ENCODE peak calls at places on chromosomes 5 and 9, in nine cellular contexts. One of them, this sample, is unnamed.

GRCh38 chr9:137221477-137222111 is 446 bp downstream of the RNF208 start:
- DNase-seq in brain microvascular endothelial cell: no peak
- DNase-seq in effector memory CD4-positive, alpha-beta T cell: no peak
- DNase-seq in SK-N-MC: no peak
- DNase-seq in GM23248: no peak
- DNase-seq in HL-60: no peak
- DNase-seq in epithelial cell of esophagus: no peak
- DNase-seq in heart right ventricle: no peak
- DNase-seq in AG09309: no peak
- DNase-seq in this sample: no peak

GRCh38 chr9:136304981-136305380 is 1.1 kb upstream of the CCDC187 start:
- DNase-seq in brain microvascular endothelial cell: no peak
- DNase-seq in effector memory CD4-positive, alpha-beta T cell: no peak
- DNase-seq in SK-N-MC: no peak
- DNase-seq in GM23248: no peak
- DNase-seq in HL-60: no peak
- DNase-seq in epithelial cell of esophagus: no peak
- DNase-seq in heart right ventricle: no peak
- DNase-seq in AG09309: no peak
- DNase-seq in this sample: no peak

GRCh38 chr9:5714501-5715401 is 85.8 kb downstream of the RIC1 start:
- DNase-seq in brain microvascular endothelial cell: peak
- DNase-seq in effector memory CD4-positive, alpha-beta T cell: no peak
- DNase-seq in SK-N-MC: no peak
- DNase-seq in GM23248: peak
- DNase-seq in HL-60: no peak
- DNase-seq in epithelial cell of esophagus: peak
- DNase-seq in heart right ventricle: no peak
- DNase-seq in AG09309: no peak
- DNase-seq in this sample: no peak

GRCh38 chr9:98565152-98566135 is 143.3 kb downstream of the GABBR2 start:
- DNase-seq in brain microvascular endothelial cell: no peak
- DNase-seq in effector memory CD4-positive, alpha-beta T cell: no peak
- DNase-seq in SK-N-MC: no peak
- DNase-seq in GM23248: no peak
- DNase-seq in HL-60: no peak
- DNase-seq in epithelial cell of esophagus: no peak
- DNase-seq in heart right ventricle: no peak
- DNase-seq in AG09309: no peak
- DNase-seq in this sample: no peak

GRCh38 chr5:136356747-136357469 is 8.4 kb downstream of the TRPC7 start:
- DNase-seq in brain microvascular endothelial cell: no peak
- DNase-seq in effector memory CD4-positive, alpha-beta T cell: no peak
- DNase-seq in SK-N-MC: no peak
- DNase-seq in GM23248: no peak
- DNase-seq in HL-60: no peak
- DNase-seq in epithelial cell of esophagus: no peak
- DNase-seq in heart right ventricle: no peak
- DNase-seq in AG09309: no peak
- DNase-seq in this sample: no peak

GRCh38 chr5:135356522-135357318 is 42.3 kb downstream of the MACROH2A1 start:
- DNase-seq in brain microvascular endothelial cell: peak
- DNase-seq in effector memory CD4-positive, alpha-beta T cell: no peak
- DNase-seq in SK-N-MC: no peak
- DNase-seq in GM23248: peak
- DNase-seq in HL-60: no peak
- DNase-seq in epithelial cell of esophagus: no peak
- DNase-seq in heart right ventricle: peak
- DNase-seq in AG09309: no peak
- DNase-seq in this sample: peak

GRCh38 chr9:12719431-12719830 is 26.2 kb downstream of the TYRP1 start:
- DNase-seq in brain microvascular endothelial cell: no peak
- DNase-seq in effector memory CD4-positive, alpha-beta T cell: no peak
- DNase-seq in SK-N-MC: no peak
- DNase-seq in GM23248: peak
- DNase-seq in HL-60: no peak
- DNase-seq in epithelial cell of esophagus: peak
- DNase-seq in heart right ventricle: no peak
- DNase-seq in AG09309: peak
- DNase-seq in this sample: no peak

GRCh38 chr5:116388564-116389258 is 185.9 kb downstream of the SEMA6A start:
- DNase-seq in brain microvascular endothelial cell: no peak
- DNase-seq in effector memory CD4-positive, alpha-beta T cell: no peak
- DNase-seq in SK-N-MC: no peak
- DNase-seq in GM23248: no peak
- DNase-seq in HL-60: no peak
- DNase-seq in epithelial cell of esophagus: no peak
- DNase-seq in heart right ventricle: no peak
- DNase-seq in AG09309: no peak
- DNase-seq in this sample: no peak

GRCh38 chr5:175657593-175658271 is at the start of gene HRH2:
- DNase-seq in brain microvascular endothelial cell: peak
- DNase-seq in effector memory CD4-positive, alpha-beta T cell: no peak
- DNase-seq in SK-N-MC: no peak
- DNase-seq in GM23248: no peak
- DNase-seq in HL-60: peak
- DNase-seq in epithelial cell of esophagus: no peak
- DNase-seq in heart right ventricle: peak
- DNase-seq in AG09309: no peak
- DNase-seq in this sample: no peak

GRCh38 chr5:73370620-73371583 is 77.7 kb downstream of the FOXD1 start:
- DNase-seq in brain microvascular endothelial cell: peak
- DNase-seq in effector memory CD4-positive, alpha-beta T cell: no peak
- DNase-seq in SK-N-MC: no peak
- DNase-seq in GM23248: peak
- DNase-seq in HL-60: no peak
- DNase-seq in epithelial cell of esophagus: peak
- DNase-seq in heart right ventricle: no peak
- DNase-seq in AG09309: no peak
- DNase-seq in this sample: peak

GRCh38 chr9:98191615-98192502 is 578 bp downstream of the CORO2A start:
- DNase-seq in brain microvascular endothelial cell: no peak
- DNase-seq in effector memory CD4-positive, alpha-beta T cell: peak
- DNase-seq in SK-N-MC: no peak
- DNase-seq in GM23248: peak
- DNase-seq in HL-60: peak
- DNase-seq in epithelial cell of esophagus: peak
- DNase-seq in heart right ventricle: peak
- DNase-seq in AG09309: no peak
- DNase-seq in this sample: no peak

GRCh38 chr5:101018299-101018698 is 115.2 kb upstream of the ST8SIA4 start:
- DNase-seq in brain microvascular endothelial cell: no peak
- DNase-seq in effector memory CD4-positive, alpha-beta T cell: no peak
- DNase-seq in SK-N-MC: no peak
- DNase-seq in GM23248: no peak
- DNase-seq in HL-60: no peak
- DNase-seq in epithelial cell of esophagus: no peak
- DNase-seq in heart right ventricle: no peak
- DNase-seq in AG09309: no peak
- DNase-seq in this sample: no peak

DNA sequence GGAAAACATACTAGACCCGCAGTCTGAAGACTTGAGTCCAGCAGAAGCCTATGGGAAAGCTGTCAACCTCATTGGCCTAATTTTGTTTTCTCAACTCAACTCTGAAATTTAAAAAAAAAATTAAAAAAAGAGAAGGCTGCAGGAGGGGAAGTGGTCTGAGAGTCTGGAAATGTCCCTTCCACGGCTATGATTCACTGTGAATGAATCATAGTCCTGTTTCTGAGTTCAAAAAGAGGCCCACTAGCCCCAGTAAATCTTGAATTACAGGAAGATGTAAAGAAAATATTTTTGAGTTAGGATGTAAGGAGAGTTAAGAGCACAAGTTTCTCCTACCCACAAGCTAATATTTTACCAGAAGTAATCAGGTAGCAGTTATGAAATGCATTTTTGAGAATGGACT is 565.5 kb upstream of the DMAC1 start:
- DNase-seq in brain microvascular endothelial cell: peak
- DNase-seq in effector memory CD4-positive, alpha-beta T cell: no peak
- DNase-seq in SK-N-MC: no peak
- DNase-seq in GM23248: no peak
- DNase-seq in HL-60: no peak
- DNase-seq in epithelial cell of esophagus: peak
- DNase-seq in heart right ventricle: no peak
- DNase-seq in AG09309: no peak
- DNase-seq in this sample: peak
- H3K4me3 ChIP-seq in brain microvascular endothelial cell: no peak
- H3K4me3 ChIP-seq in effector memory CD4-positive, alpha-beta T cell: no peak
- H3K4me3 ChIP-seq in SK-N-MC: no peak
- H3K4me3 ChIP-seq in GM23248: no peak
- H3K4me3 ChIP-seq in HL-60: no peak
- H3K4me3 ChIP-seq in epithelial cell of esophagus: no peak
- H3K4me3 ChIP-seq in heart right ventricle: no peak
- H3K4me3 ChIP-seq in AG09309: no peak
- H3K4me3 ChIP-seq in this sample: no peak

DNA sequence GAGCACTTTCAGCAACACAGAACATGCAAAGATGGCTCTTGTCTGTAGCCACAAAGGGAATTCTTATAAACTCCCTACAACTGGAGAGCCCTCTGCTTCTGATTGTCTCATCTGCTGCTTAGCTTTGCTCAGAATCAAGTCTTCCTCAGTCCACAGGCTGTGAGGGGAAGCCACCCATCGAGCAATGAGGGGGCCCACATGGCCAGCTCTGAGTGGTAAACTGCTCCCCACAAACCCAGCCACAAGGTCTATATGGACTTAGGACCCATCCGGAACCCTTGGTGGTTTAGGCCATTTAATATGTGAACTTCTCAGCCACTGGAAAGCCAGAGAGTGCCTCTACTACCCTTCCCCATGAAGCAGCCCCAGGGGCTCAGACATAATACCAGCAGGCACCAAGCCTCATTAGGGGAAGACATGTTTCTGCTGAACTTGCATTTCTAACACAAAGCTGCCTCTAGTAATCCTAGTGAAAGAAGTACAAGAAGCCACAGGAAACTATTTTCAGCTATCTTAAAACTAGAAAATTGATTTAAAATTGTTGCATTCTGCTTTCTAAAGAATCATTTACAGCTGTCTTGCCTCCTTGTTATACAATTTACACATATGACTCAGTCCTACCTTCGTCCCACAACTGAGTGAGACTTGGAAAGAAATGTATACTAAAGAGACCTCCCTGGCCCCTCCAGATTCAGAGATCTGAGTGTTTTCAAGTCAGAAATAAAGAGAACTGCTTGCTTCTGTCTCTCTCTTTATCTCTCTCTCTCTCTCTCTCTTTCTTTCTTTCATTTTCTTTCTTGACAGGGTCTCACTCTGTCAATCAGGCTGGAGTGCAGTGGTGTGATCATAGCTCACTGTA is 90.2 kb downstream of the ESM1 start:
- DNase-seq in brain microvascular endothelial cell: no peak
- DNase-seq in effector memory CD4-positive, alpha-beta T cell: no peak
- DNase-seq in SK-N-MC: peak
- DNase-seq in GM23248: no peak
- DNase-seq in HL-60: no peak
- DNase-seq in epithelial cell of esophagus: no peak
- DNase-seq in heart right ventricle: no peak
- DNase-seq in AG09309: no peak
- DNase-seq in this sample: no peak
- H3K4me3 ChIP-seq in brain microvascular endothelial cell: no peak
- H3K4me3 ChIP-seq in effector memory CD4-positive, alpha-beta T cell: no peak
- H3K4me3 ChIP-seq in SK-N-MC: peak
- H3K4me3 ChIP-seq in GM23248: no peak
- H3K4me3 ChIP-seq in HL-60: no peak
- H3K4me3 ChIP-seq in epithelial cell of esophagus: no peak
- H3K4me3 ChIP-seq in heart right ventricle: no peak
- H3K4me3 ChIP-seq in AG09309: no peak
- H3K4me3 ChIP-seq in this sample: no peak

GRCh38 chr5:111075520-111075919 is 4.0 kb downstream of the TSLP start:
- DNase-seq in brain microvascular endothelial cell: no peak
- DNase-seq in effector memory CD4-positive, alpha-beta T cell: no peak
- DNase-seq in SK-N-MC: no peak
- DNase-seq in GM23248: peak
- DNase-seq in HL-60: no peak
- DNase-seq in epithelial cell of esophagus: peak
- DNase-seq in heart right ventricle: no peak
- DNase-seq in AG09309: peak
- DNase-seq in this sample: peak
- H3K4me3 ChIP-seq in brain microvascular endothelial cell: no peak
- H3K4me3 ChIP-seq in effector memory CD4-positive, alpha-beta T cell: no peak
- H3K4me3 ChIP-seq in SK-N-MC: no peak
- H3K4me3 ChIP-seq in GM23248: no peak
- H3K4me3 ChIP-seq in HL-60: no peak
- H3K4me3 ChIP-seq in epithelial cell of esophagus: no peak
- H3K4me3 ChIP-seq in heart right ventricle: no peak
- H3K4me3 ChIP-seq in AG09309: no peak
- H3K4me3 ChIP-seq in this sample: no peak

GRCh38 chr5:142826741-142827492 is 56.7 kb downstream of the ARHGAP26 start:
- DNase-seq in brain microvascular endothelial cell: peak
- DNase-seq in effector memory CD4-positive, alpha-beta T cell: no peak
- DNase-seq in SK-N-MC: no peak
- DNase-seq in GM23248: peak
- DNase-seq in HL-60: peak
- DNase-seq in epithelial cell of esophagus: peak
- DNase-seq in heart right ventricle: no peak
- DNase-seq in AG09309: no peak
- DNase-seq in this sample: no peak
- H3K4me3 ChIP-seq in brain microvascular endothelial cell: no peak
- H3K4me3 ChIP-seq in effector memory CD4-positive, alpha-beta T cell: no peak
- H3K4me3 ChIP-seq in SK-N-MC: no peak
- H3K4me3 ChIP-seq in GM23248: peak
- H3K4me3 ChIP-seq in HL-60: no peak
- H3K4me3 ChIP-seq in epithelial cell of esophagus: no peak
- H3K4me3 ChIP-seq in heart right ventricle: no peak
- H3K4me3 ChIP-seq in AG09309: no peak
- H3K4me3 ChIP-seq in this sample: no peak